ENCODE peak calls at places on chromosome 2, in eight cellular contexts. T is astrocyte of the spinal cord, F is left ventricle myocardium inferior, A is fibroblast of lung, S is suprapubic skin, H is foreskin fibroblast, C is glutamatergic neuron, W is transverse colon. X is an unnamed sample.
A peak's percentile ranks its signal among the peaks of the same experiment; 100 is the strongest.

GRCh38 chr2:101446869-101447268 is 28.0 kb downstream of the RFX8 start:
- DNase-seq in S (no peak), T (peak; percentile 94), A (peak; percentile 61), F (no peak), C (no peak), H (peak; percentile 86), W (no peak), X (no peak)

GRCh38 chr2:1882471-1882870 is 138.2 kb upstream of the PXDN start:
- DNase-seq in A (no peak), F (no peak), S (no peak), C (no peak), W (no peak), T (no peak), H (no peak), X (no peak)

GRCh38 chr2:213475433-213475832 is 191.2 kb downstream of the SPAG16 start:
- DNase-seq in C (no peak), T (no peak), W (no peak), S (no peak), A (no peak), H (peak; percentile 1), F (no peak), X (no peak)

GRCh38 chr2:69196327-69197117 is 183.5 kb downstream of the ANTXR1 start:
- DNase-seq in F (no peak), C (no peak), H (peak; percentile 84), A (peak; percentile 76), W (no peak), T (peak; percentile 94), S (peak; percentile 74), X (no peak)

GRCh38 chr2:63790913-63791312 is 50.8 kb upstream of the UGP2 start:
- DNase-seq in A (peak; percentile 92), T (peak; percentile 87), H (peak; percentile 92), S (no peak), C (no peak), W (no peak), F (no peak), X (no peak)

GRCh38 chr2:191155608-191156071 is 4.8 kb upstream of the STAT4 start:
- DNase-seq in C (no peak), S (no peak), F (no peak), A (peak; percentile 75), T (peak; percentile 63), H (peak; percentile 71), W (no peak), X (no peak)

GRCh38 chr2:28209312-28209711 is 183.3 kb upstream of the FOSL2 start:
- DNase-seq in A (no peak), F (no peak), S (no peak), H (no peak), W (peak; percentile 56), T (no peak), C (no peak), X (no peak)

GRCh38 chr2:203886579-203887230 is 19.1 kb downstream of the CTLA4 start:
- DNase-seq in W (no peak), S (no peak), F (no peak), C (no peak), H (no peak), T (no peak), A (no peak), X (no peak)

GRCh38 chr2:96876811-96877437 is 7.0 kb upstream of the SEMA4C start:
- DNase-seq in C (no peak), H (no peak), S (no peak), F (no peak), A (no peak), W (no peak), T (no peak), X (no peak)

DNA sequence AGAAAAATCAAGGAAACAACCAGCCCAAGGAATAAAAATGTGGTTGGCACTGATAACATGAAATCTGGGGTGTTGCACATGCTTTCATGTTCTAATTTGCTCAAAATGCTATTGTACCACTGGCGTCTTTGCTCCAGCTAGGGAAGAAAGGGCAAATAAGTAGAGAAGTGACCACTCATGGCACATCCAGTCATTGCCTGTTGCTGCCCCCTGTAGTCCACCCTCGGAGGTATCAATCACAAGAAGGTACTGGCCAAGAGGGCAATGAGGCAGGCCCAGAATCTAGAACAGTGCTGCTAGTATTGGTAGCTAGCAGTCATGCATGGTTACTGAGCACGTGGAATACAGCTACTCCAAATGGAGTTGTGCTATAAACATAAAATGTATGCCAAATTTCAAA is 213.4 kb downstream of the CDCA7 start:
- DNase-seq in A (peak; percentile 29), W (peak; percentile 36), H (peak; percentile 48), T (no peak), C (no peak), S (no peak), F (no peak), X (no peak)
- TF ChIP-seq CTCF in A (peak; percentile 38), W (no peak), H (peak; percentile 43), T (peak; percentile 22), C (peak; percentile 23), S (no peak), F (peak; percentile 46), X (no peak)

GRCh38 chr2:132416996-132417395 is 391 bp downstream of the GPR39 start:
- DNase-seq in S (no peak), F (no peak), W (peak; percentile 52), H (no peak), A (no peak), T (no peak), C (no peak), X (no peak)
- TF ChIP-seq CTCF in S (no peak), F (no peak), W (no peak), H (no peak), A (no peak), T (no peak), C (no peak), X (no peak)

DNA sequence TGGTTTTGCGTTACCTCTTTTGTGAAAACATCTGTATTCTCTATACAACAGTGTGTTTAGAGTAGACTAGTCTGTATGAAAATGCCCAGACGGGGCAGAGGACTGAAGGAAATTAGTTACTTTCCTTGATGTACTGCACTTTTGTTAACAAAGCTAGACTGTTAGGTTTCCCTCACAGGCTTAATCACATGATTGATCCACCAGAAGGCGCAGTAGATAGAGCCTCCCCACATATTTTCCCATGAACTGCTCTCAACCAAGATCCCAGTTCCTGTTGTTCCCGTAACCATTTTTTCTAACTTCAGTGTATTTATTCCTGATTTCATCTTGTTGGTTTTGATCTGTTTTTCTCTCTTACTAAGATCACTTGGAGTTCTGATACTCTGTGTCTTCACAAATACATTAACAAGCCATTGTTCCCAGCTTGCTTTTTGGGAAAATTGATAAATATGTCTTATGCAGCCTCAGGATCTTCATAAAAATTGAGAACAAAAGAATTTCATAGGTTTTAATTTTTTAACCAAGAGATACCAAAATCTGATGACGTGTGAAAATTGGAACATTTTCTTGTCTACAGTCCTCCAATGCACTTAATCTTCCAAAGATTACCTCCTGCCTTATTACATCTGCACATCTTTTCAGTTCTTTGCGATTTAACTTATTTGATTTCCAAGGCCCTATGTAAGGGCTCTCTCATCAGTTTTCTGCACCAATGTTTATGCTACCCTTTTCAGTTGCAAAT is 2.9 kb downstream of the MRPL35 start:
- DNase-seq in W (no peak), A (peak; percentile 39), F (no peak), C (no peak), T (no peak), S (no peak), H (peak; percentile 30), X (no peak)
- TF ChIP-seq CTCF in W (no peak), A (peak; percentile 13), F (peak; percentile 38), C (no peak), T (peak; percentile 2), S (no peak), H (no peak), X (no peak)

GRCh38 chr2:241009601-241010530 is 11.4 kb downstream of the SNED1 start:
- DNase-seq in F (no peak), W (no peak), S (peak; percentile 71), A (peak; percentile 89), C (peak; percentile 40), T (peak; percentile 96), H (peak; percentile 85), X (no peak)
- TF ChIP-seq CTCF in F (no peak), W (no peak), S (no peak), A (no peak), C (no peak), T (peak; percentile 11), H (no peak), X (no peak)

GRCh38 chr2:82825410-82826090 is 1633.5 kb downstream of the SUCLG1 start:
- DNase-seq in A (no peak), C (no peak), S (no peak), F (no peak), W (no peak), H (no peak), T (no peak), X (no peak)

GRCh38 chr2:82823892-82824291 is 1635.2 kb downstream of the SUCLG1 start:
- DNase-seq in S (no peak), W (no peak), T (no peak), A (no peak), F (no peak), H (no peak), C (no peak), X (no peak)

GRCh38 chr2:82819936-82820335 is 1639.1 kb downstream of the SUCLG1 start:
- DNase-seq in F (no peak), H (peak; percentile 8), T (no peak), W (no peak), C (no peak), S (no peak), A (no peak), X (no peak)
- TF ChIP-seq CTCF in F (no peak), H (no peak), T (no peak), W (no peak), C (no peak), S (no peak), A (no peak), X (no peak)

DNA sequence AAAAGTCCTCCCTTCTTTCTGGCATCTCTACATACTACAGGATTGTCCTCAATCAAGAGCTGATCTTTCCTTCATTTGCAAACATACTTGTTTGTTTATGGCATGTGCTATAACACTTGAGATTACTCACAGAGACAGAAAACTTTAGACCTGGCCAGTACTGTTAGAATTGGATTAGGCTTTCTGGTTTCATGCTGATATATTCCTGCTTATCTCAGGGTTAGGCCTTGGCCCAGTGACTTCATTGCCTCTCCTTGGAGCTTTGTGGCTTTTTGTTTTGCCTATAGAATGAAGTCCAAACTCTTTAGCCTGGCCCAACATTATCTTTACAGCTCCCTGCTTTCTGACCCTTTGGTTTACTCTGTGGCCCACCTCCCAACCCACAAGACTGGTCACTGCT is 363.3 kb downstream of the ALK start:
- DNase-seq in F (no peak), H (no peak), T (no peak), A (no peak), W (no peak), C (no peak), S (no peak), X (no peak)
- TF ChIP-seq CTCF in F (no peak), H (no peak), T (no peak), A (no peak), W (no peak), C (no peak), S (no peak), X (no peak)

GRCh38 chr2:175181877-175182308 is 383 bp upstream of the ATP5MC3 start:
- DNase-seq in F (no peak), H (no peak), C (no peak), S (no peak), A (no peak), W (no peak), T (no peak), X (no peak)

GRCh38 chr2:175183674-175184073 is 2.2 kb upstream of the ATP5MC3 start:
- DNase-seq in C (no peak), T (no peak), F (no peak), S (no peak), A (no peak), H (no peak), W (no peak), X (no peak)

GRCh38 chr2:175187378-175187777 is 5.9 kb upstream of the ATP5MC3 start:
- DNase-seq in W (no peak), S (no peak), C (no peak), T (peak; percentile 17), H (peak; percentile 20), A (peak; percentile 11), F (no peak), X (no peak)
- TF ChIP-seq CTCF in W (no peak), S (no peak), C (no peak), T (peak; percentile 35), H (peak; percentile 36), A (peak; percentile 27), F (no peak), X (no peak)